ENCODE peak calls at places on chromosomes 6 and 20, in ten cellular contexts. A, Q, F, D, W, V, P, L, K and J are unnamed samples.

GRCh38 chr6:75077694-75078093 is 128.2 kb downstream of the COL12A1 start:
- DNase-seq in W (no peak), Q (no peak), V (no peak), A (no peak), P (no peak), K (no peak), F (no peak), L (no peak), D (no peak), J (no peak)

GRCh38 chr20:6142348-6142993 is 19.6 kb upstream of the FERMT1 start:
- DNase-seq in W (no peak), D (peak; percentile 70), K (peak; percentile 72), V (peak; percentile 29), F (peak; percentile 62), P (peak; percentile 55), L (peak; percentile 28), Q (peak; percentile 11), A (peak; percentile 66), J (peak; percentile 33)

GRCh38 chr6:31792741-31793140 is 2.8 kb downstream of the VARS1 start:
- DNase-seq in A (no peak), Q (no peak), K (no peak), L (peak; percentile 91), W (no peak), D (no peak), V (no peak), F (peak; percentile 50), P (no peak), J (peak; percentile 40)

GRCh38 chr6:14510038-14510437 is 392.5 kb downstream of the CD83 start:
- DNase-seq in P (no peak), K (no peak), Q (no peak), W (no peak), L (no peak), F (no peak), D (no peak), V (no peak), A (no peak), J (no peak)

GRCh38 chr20:62702008-62702290 is 6.7 kb upstream of the NTSR1 start:
- DNase-seq in L (no peak), Q (no peak), F (no peak), V (no peak), A (no peak), W (no peak), P (no peak), D (no peak), K (peak; percentile 30), J (no peak)

GRCh38 chr6:111898452-111898851 is 25.2 kb upstream of the FYN start:
- DNase-seq in P (no peak), K (no peak), F (no peak), Q (no peak), A (no peak), D (no peak), L (no peak), W (no peak), V (no peak), J (no peak)

GRCh38 chr6:52931351-52931750 is 21.9 kb upstream of the GSTA3 start:
- DNase-seq in A (no peak), K (no peak), L (no peak), W (no peak), F (no peak), P (no peak), V (no peak), D (no peak), Q (no peak), J (no peak)

GRCh38 chr20:17646901-17647301 is 35.1 kb downstream of the RRBP1 start:
- DNase-seq in P (no peak), A (peak; percentile 38), F (no peak), D (no peak), K (peak; percentile 25), L (no peak), W (no peak), Q (no peak), V (peak; percentile 21), J (no peak)

GRCh38 chr20:34710861-34711574 is 6.9 kb downstream of the TP53INP2 start:
- DNase-seq in D (no peak), V (no peak), F (no peak), K (no peak), W (no peak), A (no peak), L (no peak), P (no peak), Q (no peak), J (no peak)

GRCh38 chr20:38125157-38126056 is 39.7 kb downstream of the TGM2 start:
- DNase-seq in K (peak; percentile 88), Q (no peak), L (no peak), D (peak; percentile 93), P (peak; percentile 1), W (peak; percentile 89), F (peak; percentile 84), V (peak; percentile 85), A (peak; percentile 18), J (no peak)

GRCh38 chr6:5086294-5086890 is 1.3 kb downstream of the PPP1R3G start:
- DNase-seq in W (no peak), K (no peak), A (no peak), F (no peak), V (no peak), Q (no peak), L (no peak), D (no peak), P (no peak), J (no peak)

GRCh38 chr6:105806486-105806920 is 279.6 kb upstream of the PRDM1 start:
- DNase-seq in W (peak; percentile 77), Q (no peak), D (peak; percentile 76), P (no peak), V (no peak), A (no peak), L (no peak), K (no peak), F (no peak), J (no peak)

GRCh38 chr20:36167826-36168634 is 13.5 kb downstream of the EPB41L1 start:
- DNase-seq in D (peak; percentile 34), A (no peak), V (no peak), P (no peak), Q (no peak), K (no peak), F (peak; percentile 12), L (peak; percentile 85), W (no peak), J (no peak)

GRCh38 chr6:116034327-116034726 is 26.4 kb downstream of the FRK start:
- DNase-seq in F (peak; percentile 51), Q (no peak), V (no peak), A (no peak), P (no peak), L (peak; percentile 44), W (no peak), K (no peak), D (peak; percentile 55), J (no peak)